ENCODE peak calls at places on chromosomes 13 and 19, in six cellular contexts. H is A549, D is H1, Z is HepG2, R is GM12878, B is IMR-90. P is an unnamed sample.

GRCh38 chr19:44346556-44346955 is 9.9 kb downstream of the ZNF112 start:
- DNase-seq in H (no peak), D (no peak), Z (no peak), R (no peak), B (no peak), P (no peak)

GRCh38 chr19:33815410-33816340 is 19.0 kb downstream of the KCTD15 start:
- DNase-seq in H (no peak), D (no peak), Z (no peak), R (no peak), B (peak), P (peak)

GRCh38 chr13:37960427-37960826 is 90.9 kb upstream of the TRPC4 start:
- DNase-seq in H (no peak), D (no peak), Z (no peak), R (no peak), B (peak), P (no peak)

GRCh38 chr19:6667114-6667627 is 2.8 kb downstream of the TNFSF14 start:
- DNase-seq in H (no peak), D (no peak), Z (no peak), R (no peak), B (no peak), P (no peak)

GRCh38 chr19:46181386-46181774 is 33.3 kb downstream of the IGFL2 start:
- DNase-seq in H (peak), D (no peak), Z (no peak), R (no peak), B (peak), P (no peak)

GRCh38 chr13:32125746-32126145 is 94.2 kb downstream of the FRY start:
- DNase-seq in H (no peak), D (no peak), Z (no peak), R (no peak), B (no peak), P (no peak)

GRCh38 chr19:31583148-31583547 is 233.9 kb upstream of the TSHZ3 start:
- DNase-seq in H (no peak), D (no peak), Z (no peak), R (no peak), B (no peak), P (no peak)

GRCh38 chr19:34504809-34505291 is 23.3 kb downstream of the WTIP start:
- DNase-seq in H (no peak), D (no peak), Z (no peak), R (no peak), B (no peak), P (peak)

GRCh38 chr19:15276620-15277019 is 44.4 kb upstream of the EPHX3 start:
- DNase-seq in H (no peak), D (no peak), Z (no peak), R (no peak), B (no peak), P (no peak)

GRCh38 chr13:108963846-108964600 is 334.6 kb downstream of the MYO16 start:
- DNase-seq in H (no peak), D (no peak), Z (no peak), R (no peak), B (peak), P (no peak)

GRCh38 chr19:49515767-49516166 is 3.3 kb downstream of the FCGRT start:
- DNase-seq in H (no peak), D (no peak), Z (no peak), R (no peak), B (no peak), P (no peak)

GRCh38 chr19:6587093-6587820 is 3.7 kb downstream of the CD70 start:
- DNase-seq in H (no peak), D (no peak), Z (no peak), R (no peak), B (no peak), P (no peak)

GRCh38 chr13:33524086-33524485 is 238.5 kb upstream of the STARD13 start:
- DNase-seq in H (no peak), D (no peak), Z (no peak), R (no peak), B (peak), P (no peak)

GRCh38 chr13:104678161-104678560 is 1611.9 kb upstream of the SLC10A2 start:
- DNase-seq in H (no peak), D (no peak), Z (no peak), R (no peak), B (no peak), P (no peak)

GRCh38 chr13:94239135-94239534 is 240.3 kb downstream of the DCT start:
- DNase-seq in H (no peak), D (no peak), Z (no peak), R (no peak), B (peak), P (no peak)

GRCh38 chr13:35771898-35772297 is 295.4 kb upstream of the MAB21L1 start:
- DNase-seq in H (no peak), D (peak), Z (no peak), R (no peak), B (peak), P (no peak)

GRCh38 chr19:13902993-13903555 is 2.8 kb downstream of the BRME1 start:
- DNase-seq in H (peak), D (no peak), Z (no peak), R (no peak), B (no peak), P (peak)

GRCh38 chr13:98171806-98172569 is 5.1 kb downstream of the RNF113B start:
- DNase-seq in H (no peak), D (no peak), Z (no peak), R (no peak), B (peak), P (peak)

GRCh38 chr19:4717191-4717965 is 6.3 kb downstream of the DPP9 start:
- DNase-seq in H (peak), D (no peak), Z (peak), R (no peak), B (peak), P (peak)

GRCh38 chr19:58569191-58569942 is 3.8 kb downstream of the MZF1 start:
- DNase-seq in H (no peak), D (no peak), Z (no peak), R (no peak), B (no peak), P (no peak)

GRCh38 chr13:39910041-39910440 is 254.6 kb downstream of the COG6 start:
- DNase-seq in H (no peak), D (no peak), Z (no peak), R (no peak), B (no peak), P (no peak)
- TF ChIP-seq RFX5 in H (no peak), D (no peak), Z (no peak), R (no peak), B (no peak), P (no peak)

GRCh38 chr19:17743874-17744273 is 7.4 kb upstream of the FCHO1 start:
- DNase-seq in H (peak), D (no peak), Z (no peak), R (no peak), B (peak), P (no peak)
- TF ChIP-seq RFX5 in H (no peak), D (no peak), Z (peak), R (peak), B (no peak), P (no peak)

GRCh38 chr13:20448470-20448869 is 77.2 kb downstream of the CRYL1 start:
- DNase-seq in H (no peak), D (no peak), Z (no peak), R (no peak), B (no peak), P (no peak)
- TF ChIP-seq RFX5 in H (no peak), D (no peak), Z (no peak), R (no peak), B (no peak), P (no peak)

GRCh38 chr19:42006569-42006968 is 12.5 kb upstream of the ATP1A3 start:
- DNase-seq in H (no peak), D (no peak), Z (no peak), R (no peak), B (no peak), P (no peak)

GRCh38 chr19:42010245-42011126 is 16.5 kb upstream of the ATP1A3 start:
- DNase-seq in H (no peak), D (no peak), Z (no peak), R (no peak), B (peak), P (no peak)

GRCh38 chr19:41999878-42000208 is 5.8 kb upstream of the ATP1A3 start:
- DNase-seq in H (no peak), D (no peak), Z (no peak), R (no peak), B (no peak), P (peak)

GRCh38 chr19:42003506-42004294 is 9.7 kb upstream of the ATP1A3 start:
- DNase-seq in H (no peak), D (no peak), Z (no peak), R (no peak), B (no peak), P (peak)

GRCh38 chr19:42005504-42005903 is 11.5 kb upstream of the ATP1A3 start:
- DNase-seq in H (no peak), D (no peak), Z (no peak), R (no peak), B (no peak), P (no peak)
- TF ChIP-seq RFX5 in H (no peak), D (no peak), Z (no peak), R (no peak), B (no peak), P (no peak)

DNA sequence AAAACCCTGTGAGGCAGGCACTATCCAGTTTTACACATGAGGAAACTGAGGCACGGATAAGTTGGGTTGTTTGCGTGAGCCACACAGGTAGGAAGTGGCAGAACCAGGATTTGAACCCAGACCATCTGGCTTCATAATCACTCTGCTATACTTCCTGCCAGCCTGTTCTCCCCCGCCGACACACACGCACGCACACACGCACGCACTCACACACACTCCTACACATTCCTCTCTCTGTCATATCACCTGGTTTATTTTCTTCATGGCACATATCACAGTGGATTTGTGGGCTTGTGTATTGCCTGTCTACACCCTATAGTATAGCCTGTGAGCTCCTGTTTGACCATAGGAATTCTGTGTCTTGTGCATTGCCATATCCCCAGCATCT is 140.0 kb downstream of the SIPA1L3 start:
- DNase-seq in H (peak), D (no peak), Z (no peak), R (no peak), B (no peak), P (no peak)
- TF ChIP-seq RFX5 in H (no peak), D (no peak), Z (no peak), R (no peak), B (no peak), P (no peak)

DNA sequence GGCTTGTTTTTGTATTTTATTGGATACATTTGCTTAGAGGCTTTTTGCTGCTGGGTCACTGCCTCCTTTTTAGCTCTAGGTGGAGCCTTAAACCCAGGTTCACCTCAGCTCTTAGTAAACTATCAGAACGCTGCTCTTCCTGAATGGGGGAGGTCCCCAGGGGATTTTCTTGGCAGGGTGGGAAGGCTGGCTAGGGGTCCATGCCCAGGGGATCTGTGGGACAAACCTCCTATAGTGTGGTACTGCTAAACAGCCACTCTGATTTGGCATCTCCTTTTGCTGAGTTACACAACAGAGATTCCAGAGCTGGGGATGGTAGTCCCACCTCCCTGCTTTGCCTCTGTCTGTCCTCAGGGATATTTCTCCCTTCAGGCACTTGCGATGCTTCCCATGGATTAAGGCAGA is 204.9 kb downstream of the ZIC5 start:
- DNase-seq in H (no peak), D (peak), Z (peak), R (no peak), B (no peak), P (no peak)
- TF ChIP-seq RFX5 in H (no peak), D (no peak), Z (no peak), R (no peak), B (no peak), P (no peak)

DNA sequence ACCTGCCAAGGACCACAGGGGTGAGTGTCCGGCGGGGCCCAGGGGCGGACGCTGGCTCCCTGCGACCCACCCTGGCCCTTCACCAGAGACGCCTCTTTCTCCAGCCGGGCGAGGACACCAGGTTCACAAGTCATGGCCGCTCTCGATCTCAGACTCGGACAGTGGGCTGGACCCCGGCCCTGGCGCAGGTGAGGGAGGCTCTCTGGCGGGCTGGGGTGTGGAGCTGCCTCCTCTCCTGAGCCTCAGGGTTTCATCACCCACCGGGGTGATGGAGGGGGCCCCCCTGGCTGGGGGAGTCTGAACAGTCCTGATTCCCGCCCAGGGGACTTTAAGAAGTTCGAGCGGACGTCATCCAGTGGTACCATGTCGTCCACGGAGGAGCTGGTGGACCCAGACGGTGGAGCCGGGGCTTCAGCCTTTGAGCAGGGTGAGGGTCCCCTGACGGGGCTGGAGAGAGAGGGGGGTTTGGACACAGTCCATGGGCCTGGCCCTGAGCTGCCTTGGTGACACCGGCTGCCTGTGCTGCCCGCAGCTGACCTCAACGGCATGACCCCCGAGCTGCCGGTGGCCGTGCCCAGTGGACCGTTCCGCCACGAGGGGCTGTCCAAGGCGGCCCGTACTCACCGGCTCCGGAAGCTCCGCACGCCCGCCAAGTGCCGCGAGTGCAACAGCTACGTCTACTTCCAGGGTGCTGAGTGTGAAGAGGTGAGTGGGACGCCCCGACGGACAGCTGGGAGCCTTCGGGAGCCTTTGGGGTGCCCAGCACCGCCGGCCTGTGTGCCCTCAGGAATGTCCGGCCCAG is 13.6 kb downstream of the ARHGAP45 start:
- DNase-seq in H (no peak), D (no peak), Z (no peak), R (no peak), B (no peak), P (no peak)
- TF ChIP-seq RFX5 in H (no peak), D (no peak), Z (no peak), R (no peak), B (no peak), P (no peak)

P was measured in SK-N-SH.